ENCODE peak calls at places on chromosomes 1 and 21, in four cellular contexts. M is epithelial cell of esophagus, C is nephron progenitor cell, B is mammary epithelial cell. S is an unnamed sample.

GRCh38 chr1:229452956-229453801 is 19.3 kb upstream of the ACTA1 start:
- DNase-seq in B (no peak), C (no peak), M (peak), S (peak)

GRCh38 chr1:225454733-225455132 is 26.9 kb upstream of the LBR start:
- DNase-seq in B (peak), M (peak), C (no peak), S (peak)

GRCh38 chr1:91891969-91892368 is 6.0 kb upstream of the TGFBR3 start:
- DNase-seq in M (no peak), C (no peak), B (no peak), S (peak)

GRCh38 chr1:182817802-182818201 is 21.3 kb upstream of the DHX9 start:
- DNase-seq in C (no peak), B (no peak), M (no peak), S (no peak)

GRCh38 chr1:197303463-197303862 is 35.4 kb downstream of the CRB1 start:
- DNase-seq in C (no peak), B (no peak), M (no peak), S (no peak)

GRCh38 chr21:44374601-44375280 is 21.3 kb downstream of the TRPM2 start:
- DNase-seq in B (no peak), M (no peak), C (no peak), S (no peak)

GRCh38 chr1:57019240-57019805 is 53.5 kb upstream of the C8B start:
- DNase-seq in M (no peak), B (no peak), C (no peak), S (no peak)

GRCh38 chr1:238664139-238664538 is 722.2 kb upstream of the CHRM3 start:
- DNase-seq in M (no peak), B (no peak), C (no peak), S (no peak)

GRCh38 chr1:183633676-183634343 is 1.8 kb downstream of the ARPC5 start:
- DNase-seq in C (no peak), M (peak), B (peak), S (peak)

GRCh38 chr1:54405894-54406293 is 300 bp downstream of the SSBP3 start:
- DNase-seq in C (no peak), M (peak), B (no peak), S (no peak)

GRCh38 chr1:233440952-233441401 is 113.5 kb downstream of the MAP3K21 start:
- DNase-seq in M (peak), B (peak), C (peak), S (peak)

GRCh38 chr1:204130178-204130577 is 21.7 kb downstream of the ETNK2 start:
- DNase-seq in C (no peak), M (no peak), B (no peak), S (no peak)

GRCh38 chr1:150622219-150622975 is 7.0 kb downstream of the ENSA start:
- DNase-seq in C (peak), M (no peak), B (no peak), S (no peak)

GRCh38 chr1:84387480-84388163 is 10.7 kb upstream of the DNASE2B start:
- DNase-seq in B (no peak), M (no peak), C (no peak), S (peak)

GRCh38 chr1:171742577-171742922 is 685 bp upstream of the VAMP4 start:
- DNase-seq in M (peak), B (peak), C (peak), S (peak)

GRCh38 chr1:161217831-161218230 is 2.7 kb downstream of the FCER1G start:
- DNase-seq in B (no peak), M (no peak), C (no peak), S (no peak)

GRCh38 chr1:12097321-12097720 is 34.2 kb downstream of the TNFRSF8 start:
- DNase-seq in M (peak), C (no peak), B (peak), S (peak)

DNA sequence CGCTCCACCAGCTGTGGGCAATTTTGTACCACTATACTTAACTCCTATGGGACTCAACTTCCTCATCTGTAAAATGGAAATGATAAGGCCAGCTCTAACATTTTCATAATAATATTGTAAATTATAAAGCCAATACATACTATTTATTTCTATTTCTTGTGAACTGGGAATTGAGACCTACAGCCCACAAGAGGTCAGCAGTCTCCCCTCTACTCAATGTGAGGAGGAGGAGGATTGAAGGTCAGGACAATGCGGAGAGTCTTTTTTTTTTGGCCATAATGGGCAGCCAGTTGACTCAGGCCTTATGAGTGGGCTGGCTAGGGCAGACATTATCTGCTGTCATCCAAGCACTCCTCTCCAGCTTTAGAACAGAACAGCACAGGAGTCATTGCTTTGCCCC is 90.5 kb downstream of the NUF2 start:
- DNase-seq in M (no peak), B (no peak), C (no peak), S (no peak)
- TF ChIP-seq CTCF in M (no peak), B (no peak), C (no peak), S (no peak)

GRCh38 chr1:226870026-226870322 is 442 bp upstream of the PSEN2 start:
- DNase-seq in B (peak), M (no peak), C (no peak), S (no peak)

GRCh38 chr1:226871047-226871365 is 590 bp downstream of the PSEN2 start:
- DNase-seq in B (no peak), C (no peak), M (no peak), S (no peak)

GRCh38 chr1:226872455-226872854 is 2.0 kb downstream of the PSEN2 start:
- DNase-seq in B (no peak), M (no peak), C (no peak), S (peak)

GRCh38 chr1:226870323-226871046 is at the start of gene PSEN2:
- DNase-seq in M (peak), C (peak), B (peak), S (peak)

GRCh38 chr1:226871636-226872327 is 1.4 kb downstream of the PSEN2 start:
- DNase-seq in B (no peak), M (no peak), C (no peak), S (no peak)
- TF ChIP-seq CTCF in B (no peak), M (no peak), C (no peak), S (no peak)

GRCh38 chr1:42038261-42038660 is 114.9 kb upstream of the GUCA2B start:
- DNase-seq in C (no peak), M (no peak), B (no peak), S (no peak)

GRCh38 chr1:42037586-42037985 is 115.6 kb upstream of the GUCA2B start:
- DNase-seq in M (no peak), B (no peak), C (no peak), S (no peak)

GRCh38 chr1:42040159-42040558 is 113.1 kb upstream of the GUCA2B start:
- DNase-seq in C (no peak), M (no peak), B (no peak), S (no peak)

GRCh38 chr1:42035205-42035829 is 116.6 kb upstream of the HIVEP3 start:
- DNase-seq in M (peak), C (peak), B (peak), S (peak)

GRCh38 chr1:42035830-42036604 is 117.2 kb upstream of the GUCA2B start:
- DNase-seq in M (peak), C (peak), B (peak), S (peak)
- TF ChIP-seq CTCF in M (no peak), C (no peak), B (no peak), S (no peak)

GRCh38 chr1:2082064-2082463 is 31.9 kb downstream of the PRKCZ start:
- DNase-seq in B (no peak), C (no peak), M (no peak), S (no peak)

GRCh38 chr1:2079396-2080085 is 29.3 kb downstream of the PRKCZ start:
- DNase-seq in M (no peak), B (no peak), C (no peak), S (no peak)

GRCh38 chr1:2080140-2080539 is 29.9 kb downstream of the PRKCZ start:
- DNase-seq in M (no peak), B (no peak), C (no peak), S (no peak)

GRCh38 chr1:2081326-2081885 is 31.2 kb downstream of the PRKCZ start:
- DNase-seq in C (no peak), M (no peak), B (no peak), S (no peak)

GRCh38 chr1:2080884-2081283 is 30.7 kb downstream of the PRKCZ start:
- DNase-seq in B (no peak), M (no peak), C (no peak), S (no peak)
- TF ChIP-seq CTCF in B (no peak), M (no peak), C (no peak), S (no peak)

S was measured in choroid plexus epithelial cell.